ENCODE peak calls at places on chromosome X, in six cellular contexts. A, E, X, Y, B and G are unnamed samples.

GRCh38 chrX:67917412-67918010 is 373.7 kb downstream of the AR start:
- DNase-seq in A (no peak), X (no peak), B (no peak), Y (no peak), E (no peak), G (no peak)

GRCh38 chrX:23114256-23114655 is 114.5 kb downstream of the DDX53 start:
- DNase-seq in A (no peak), E (no peak), X (no peak), Y (no peak), B (no peak), G (no peak)

GRCh38 chrX:119552508-119552907 is 12.7 kb downstream of the STEEP1 start:
- DNase-seq in A (no peak), E (no peak), Y (peak), B (no peak), X (peak), G (peak)

GRCh38 chrX:13177921-13178320 is 133.5 kb upstream of the FAM9C start:
- DNase-seq in E (no peak), X (no peak), B (no peak), A (no peak), Y (no peak), G (no peak)

GRCh38 chrX:136205882-136206281 is 45.3 kb downstream of the MAP7D3 start:
- DNase-seq in A (no peak), B (no peak), X (no peak), E (no peak), Y (no peak), G (no peak)

GRCh38 chrX:14243823-14244222 is 214.1 kb upstream of the GEMIN8 start:
- DNase-seq in Y (no peak), E (no peak), B (no peak), X (no peak), A (no peak), G (no peak)

GRCh38 chrX:147912093-147912801 is 528 bp downstream of the FMR1 start:
- DNase-seq in Y (peak), B (no peak), E (peak), A (peak), X (peak), G (peak)

GRCh38 chrX:27439771-27440170 is 23.4 kb downstream of the PPP4R3C start:
- DNase-seq in A (no peak), B (no peak), E (no peak), X (no peak), Y (no peak), G (peak)

GRCh38 chrX:74449322-74449936 is 28.1 kb downstream of the SLC16A2 start:
- DNase-seq in B (peak), A (no peak), X (peak), E (no peak), Y (no peak), G (no peak)

GRCh38 chrX:16804923-16805464 is 18.7 kb downstream of the TXLNG start:
- DNase-seq in A (no peak), Y (no peak), X (no peak), B (no peak), E (peak), G (no peak)

GRCh38 chrX:16807976-16808542 is 21.8 kb downstream of the TXLNG start:
- DNase-seq in B (no peak), X (peak), E (no peak), Y (peak), A (peak), G (peak)

GRCh38 chrX:16807548-16807947 is 21.3 kb downstream of the TXLNG start:
- DNase-seq in B (no peak), A (no peak), X (peak), Y (peak), E (peak), G (peak)
- H3K4me3 ChIP-seq in B (no peak), A (no peak), X (no peak), Y (peak), E (no peak), G (peak)

GRCh38 chrX:16748425-16748824 is 29.0 kb downstream of the SYAP1 start:
- DNase-seq in Y (no peak), X (no peak), B (no peak), A (no peak), E (no peak), G (no peak)

GRCh38 chrX:16739574-16739973 is 20.2 kb downstream of the SYAP1 start:
- DNase-seq in X (no peak), A (no peak), E (no peak), Y (peak), B (no peak), G (no peak)

GRCh38 chrX:16745659-16746058 is 26.2 kb downstream of the SYAP1 start:
- DNase-seq in B (no peak), X (no peak), A (no peak), E (no peak), Y (no peak), G (no peak)

GRCh38 chrX:16745102-16745501 is 25.7 kb downstream of the SYAP1 start:
- DNase-seq in B (no peak), Y (no peak), A (no peak), E (no peak), X (no peak), G (no peak)

GRCh38 chrX:16743604-16744325 is 24.4 kb downstream of the SYAP1 start:
- DNase-seq in Y (peak), X (peak), E (no peak), A (no peak), B (no peak), G (peak)
- TF ChIP-seq CTCF in Y (peak), X (peak), E (no peak), A (no peak), B (no peak), G (peak)

DNA sequence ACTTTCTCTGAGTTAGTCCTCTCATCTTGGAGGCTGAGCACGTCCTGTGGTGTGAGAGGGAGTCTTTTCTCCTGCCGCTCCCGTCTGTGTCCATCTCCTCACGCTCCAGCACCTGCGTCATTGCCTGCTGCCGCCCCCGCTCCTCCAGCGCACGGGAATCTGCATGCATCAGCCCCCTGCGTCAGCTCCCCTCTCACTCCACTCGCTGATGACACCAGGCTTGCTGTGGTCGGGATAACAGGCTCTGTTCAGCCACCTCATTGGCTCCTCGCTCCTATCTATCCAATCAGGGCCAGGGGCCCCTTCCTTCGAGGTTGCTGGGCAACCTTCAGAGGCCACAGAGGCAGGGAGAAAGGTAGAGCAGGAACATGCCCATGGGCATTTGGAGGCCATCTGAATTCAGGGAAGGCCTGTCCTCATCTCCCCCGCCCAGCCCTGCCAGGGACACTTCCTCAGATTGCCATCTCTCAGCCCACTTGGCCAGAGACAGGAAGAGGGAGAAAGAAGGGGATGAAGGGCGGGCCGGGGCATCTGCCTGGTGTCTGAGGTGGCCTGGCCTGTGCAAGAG is 9.3 kb downstream of the ZNF185 start:
- DNase-seq in X (peak), B (no peak), A (no peak), E (no peak), Y (peak), G (peak)
- H3K4me3 ChIP-seq in X (peak), B (no peak), A (no peak), E (no peak), Y (no peak), G (no peak)

GRCh38 chrX:9681422-9681821 is 84.2 kb downstream of the GPR143 start:
- DNase-seq in X (peak), Y (peak), B (no peak), A (no peak), E (no peak), G (peak)
- TF ChIP-seq CTCF in X (no peak), Y (no peak), B (no peak), A (no peak), E (no peak), G (no peak)

GRCh38 chrX:96464880-96465558 is 219.6 kb upstream of the DIAPH2 start:
- DNase-seq in X (no peak), Y (no peak), A (no peak), E (no peak), B (no peak), G (no peak)
- H3K4me3 ChIP-seq in X (no peak), Y (no peak), A (no peak), E (no peak), B (no peak), G (no peak)

GRCh38 chrX:134025986-134026731 is 40.8 kb upstream of the GPC3 start:
- DNase-seq in X (no peak), Y (no peak), A (no peak), E (no peak), B (no peak), G (no peak)
- TF ChIP-seq CTCF in X (no peak), Y (no peak), A (no peak), E (no peak), B (no peak), G (no peak)

GRCh38 chrX:47316276-47317025 is 53.9 kb upstream of the ZNF157 start:
- DNase-seq in Y (no peak), X (no peak), A (no peak), E (no peak), B (no peak), G (peak)

GRCh38 chrX:47321386-47321785 is 49.0 kb upstream of the ZNF157 start:
- DNase-seq in E (peak), A (no peak), X (peak), B (no peak), Y (peak), G (peak)

GRCh38 chrX:47327902-47328301 is 42.5 kb upstream of the ZNF157 start:
- DNase-seq in A (no peak), X (no peak), B (no peak), Y (no peak), E (no peak), G (no peak)

DNA sequence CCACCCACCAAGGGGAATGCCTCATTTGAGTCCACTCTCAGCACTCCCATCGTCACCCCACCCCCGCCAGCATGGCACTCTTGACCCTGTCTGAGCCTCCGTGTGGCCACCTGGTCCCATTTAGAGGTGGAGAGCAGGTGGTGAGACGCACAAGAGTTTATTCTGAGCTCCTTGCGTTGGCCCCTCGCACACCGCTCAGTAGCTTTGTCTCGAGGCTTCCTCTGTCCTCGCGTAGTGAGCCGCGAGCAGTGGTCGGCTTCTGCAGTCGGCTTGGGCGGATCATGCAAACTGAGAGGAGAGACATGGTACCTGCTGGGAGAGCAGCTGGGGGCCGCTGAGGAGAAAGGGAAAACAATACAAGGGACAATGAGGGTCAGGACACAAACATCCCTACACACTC is 48.4 kb upstream of the ZNF157 start:
- DNase-seq in A (no peak), X (no peak), Y (no peak), E (no peak), B (no peak), G (no peak)
- H3K4me3 ChIP-seq in A (no peak), X (no peak), Y (no peak), E (no peak), B (no peak), G (no peak)

GRCh38 chrX:102727761-102728160 is 7.2 kb downstream of the GPRASP3 start:
- DNase-seq in B (no peak), X (no peak), A (no peak), Y (no peak), E (no peak), G (no peak)

GRCh38 chrX:102723456-102723855 is 2.9 kb downstream of the GPRASP3 start:
- DNase-seq in A (no peak), Y (no peak), B (no peak), E (no peak), X (no peak), G (no peak)

DNA sequence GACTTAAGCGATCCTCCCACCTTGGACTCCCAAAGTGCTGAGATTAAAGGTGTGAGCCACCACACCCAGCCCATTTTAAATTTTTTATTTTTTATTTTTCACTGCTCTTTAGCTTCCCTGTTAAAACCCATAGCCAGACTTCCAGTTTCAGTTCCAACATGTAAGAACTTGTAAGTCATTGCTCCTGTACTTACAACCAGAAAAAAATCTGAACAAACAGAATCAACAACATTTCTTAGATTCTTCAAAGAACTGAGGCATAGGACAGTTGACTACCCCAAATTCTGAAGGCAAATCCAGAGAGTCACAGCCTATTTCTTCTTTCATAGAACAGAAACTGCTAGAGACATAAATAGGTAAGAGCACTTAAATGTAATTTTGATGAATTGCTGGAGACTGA is 8.1 kb downstream of the GPRASP3 start:
- DNase-seq in X (no peak), Y (no peak), A (no peak), B (no peak), E (no peak), G (no peak)
- TF ChIP-seq CTCF in X (no peak), Y (no peak), A (no peak), B (no peak), E (no peak), G (no peak)